ENCODE peak calls at places on chromosomes 4 and X, in eight cellular contexts. B is endothelial cell of umbilical vein, S is GM23338, J is IMR-90, O is mammary epithelial cell, K is MM.1S, W is OCI-LY7, L is H9. F is an unnamed sample. For H3K4me1, the result is how much of the 10 kb centered on the place peaks cover.

GRCh38 chrX:140190441-140191108 is 225.3 kb upstream of the CXorf66 start:
- DNase-seq in B (no peak), S (no peak), J (no peak), O (no peak), K (no peak), W (no peak), L (no peak), F (no peak)

GRCh38 chr4:142169216-142169615 is 532.8 kb downstream of the IL15 start:
- DNase-seq in B (no peak), S (no peak), J (no peak), O (no peak), K (no peak), W (no peak), L (no peak), F (no peak)

GRCh38 chrX:57070185-57070984 is 51.0 kb downstream of the SPIN2B start:
- DNase-seq in B (no peak), S (peak), J (no peak), O (no peak), K (no peak), W (no peak), L (peak), F (no peak)

GRCh38 chr4:99657801-99658200 is at the start of gene C4orf54:
- DNase-seq in B (no peak), S (no peak), J (no peak), O (peak), K (no peak), W (no peak), L (no peak), F (no peak)

GRCh38 chr4:88858752-88859151 is 161.1 kb upstream of the NAP1L5 start:
- DNase-seq in B (no peak), S (no peak), J (no peak), O (no peak), K (peak), W (peak), L (no peak), F (no peak)

GRCh38 chr4:124083706-124084105 is 628.8 kb downstream of the ANKRD50 start:
- DNase-seq in B (no peak), S (no peak), J (no peak), O (no peak), K (no peak), W (no peak), L (no peak), F (no peak)

GRCh38 chr4:1407657-1408333 is 1.6 kb upstream of the NKX1-1 start:
- DNase-seq in B (no peak), S (no peak), J (no peak), O (no peak), K (no peak), W (no peak), L (peak), F (no peak)

GRCh38 chr4:25376754-25377571 is at the start of gene ANAPC4:
- DNase-seq in B (peak), S (peak), J (peak), O (peak), K (peak), W (peak), L (peak), F (peak)

GRCh38 chr4:183828125-183828524 is 77.0 kb upstream of the STOX2 start:
- DNase-seq in B (no peak), S (no peak), J (no peak), O (peak), K (no peak), W (no peak), L (no peak), F (no peak)

GRCh38 chr4:1643971-1644735 is 40.0 kb downstream of the FAM53A start:
- DNase-seq in B (no peak), S (no peak), J (no peak), O (no peak), K (no peak), W (no peak), L (no peak), F (no peak)

GRCh38 chr4:1244081-1244977 is 4.6 kb downstream of the CTBP1 start:
- DNase-seq in B (no peak), S (no peak), J (no peak), O (no peak), K (no peak), W (no peak), L (no peak), F (no peak)

GRCh38 chr4:37765741-37766140 is 60.7 kb upstream of the PGM2 start:
- DNase-seq in B (no peak), S (no peak), J (no peak), O (no peak), K (no peak), W (no peak), L (no peak), F (no peak)

GRCh38 chr4:186952709-186953108 is 229.1 kb upstream of the FAT1 start:
- DNase-seq in B (no peak), S (no peak), J (no peak), O (no peak), K (no peak), W (no peak), L (no peak), F (no peak)

GRCh38 chr4:186946682-186947294 is 223.1 kb upstream of the FAT1 start:
- DNase-seq in B (no peak), S (peak), J (peak), O (no peak), K (no peak), W (peak), L (peak), F (no peak)

GRCh38 chr4:186949847-186950246 is 226.2 kb upstream of the FAT1 start:
- DNase-seq in B (no peak), S (no peak), J (no peak), O (no peak), K (no peak), W (no peak), L (no peak), F (no peak)

GRCh38 chr4:186946140-186946539 is 222.5 kb upstream of the FAT1 start:
- DNase-seq in B (no peak), S (no peak), J (no peak), O (no peak), K (no peak), W (no peak), L (no peak), F (no peak)

GRCh38 chr4:186948361-186949291 is 225.0 kb upstream of the FAT1 start:
- DNase-seq in B (no peak), S (peak), J (peak), O (no peak), K (no peak), W (peak), L (peak), F (no peak)
- TF ChIP-seq CTCF in B (no peak), S (peak), J (peak), O (peak), K (no peak), W (peak), L (peak), F (no peak)

DNA sequence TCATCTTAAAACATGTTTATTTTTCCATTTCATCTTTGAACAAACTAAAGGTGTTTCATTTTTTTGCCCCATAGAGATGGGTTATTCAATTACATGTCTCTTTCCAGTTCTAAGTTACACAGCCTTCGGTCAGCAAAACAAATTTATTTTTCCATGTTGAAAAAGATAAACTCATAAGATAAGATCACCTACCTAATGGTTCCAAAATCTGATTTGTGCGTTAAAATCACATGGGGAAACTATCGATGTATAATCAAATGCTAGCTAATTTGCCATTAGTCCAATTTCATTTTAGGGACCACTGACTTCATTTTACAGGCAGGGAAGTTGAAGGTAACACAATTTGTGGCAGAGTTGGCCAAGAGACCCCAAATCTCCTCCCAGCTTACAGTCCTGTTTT is 67.2 kb upstream of the ACSL1 start:
- DNase-seq in B (no peak), S (no peak), J (no peak), O (no peak), K (no peak), W (no peak), L (no peak), F (no peak)
- H3K4me1 ChIP-seq in B (under half), S (under half), J (under half), O (under half), K (under half), W (under half), L (under half), F (under half)

GRCh38 chr4:14176613-14177012 is 549.1 kb upstream of the BOD1L1 start:
- DNase-seq in B (no peak), S (no peak), J (peak), O (no peak), K (no peak), W (no peak), L (no peak), F (no peak)
- H3K4me2 ChIP-seq in B (no peak), S (no peak), J (no peak), O (no peak), K (peak), W (no peak), L (no peak), F (no peak)

GRCh38 chrX:16310326-16310725 is 143.0 kb downstream of the MAGEB17 start:
- DNase-seq in B (no peak), S (no peak), J (no peak), O (no peak), K (no peak), W (no peak), L (no peak), F (no peak)

GRCh38 chrX:16307950-16308349 is 140.7 kb downstream of the MAGEB17 start:
- DNase-seq in B (no peak), S (no peak), J (no peak), O (no peak), K (no peak), W (no peak), L (no peak), F (no peak)

GRCh38 chrX:16300831-16301230 is 133.6 kb downstream of the MAGEB17 start:
- DNase-seq in B (no peak), S (no peak), J (no peak), O (no peak), K (no peak), W (no peak), L (no peak), F (no peak)

DNA sequence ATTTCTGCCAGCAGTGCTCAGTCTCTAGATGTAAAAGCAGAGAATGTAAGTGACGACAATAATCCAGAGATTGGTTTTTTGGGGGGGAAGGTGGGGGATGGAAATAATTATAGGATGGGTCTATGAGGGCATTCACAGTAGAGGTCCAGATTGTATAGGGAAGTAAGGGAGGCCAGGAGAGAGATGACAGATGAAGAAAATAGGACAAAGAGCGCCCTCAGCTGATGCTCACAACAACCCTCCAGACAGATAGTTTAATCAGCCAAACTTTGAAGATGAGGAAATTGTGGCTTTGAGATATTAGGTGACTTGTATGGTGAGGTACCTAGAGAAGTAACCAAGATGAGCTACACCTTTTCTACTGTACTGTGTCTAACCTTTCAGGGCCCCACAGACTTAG is 137.9 kb downstream of the MAGEB17 start:
- DNase-seq in B (no peak), S (no peak), J (no peak), O (no peak), K (no peak), W (peak), L (no peak), F (no peak)
- TF ChIP-seq CTCF in B (no peak), S (no peak), J (no peak), O (no peak), K (no peak), W (peak), L (peak), F (no peak)

DNA sequence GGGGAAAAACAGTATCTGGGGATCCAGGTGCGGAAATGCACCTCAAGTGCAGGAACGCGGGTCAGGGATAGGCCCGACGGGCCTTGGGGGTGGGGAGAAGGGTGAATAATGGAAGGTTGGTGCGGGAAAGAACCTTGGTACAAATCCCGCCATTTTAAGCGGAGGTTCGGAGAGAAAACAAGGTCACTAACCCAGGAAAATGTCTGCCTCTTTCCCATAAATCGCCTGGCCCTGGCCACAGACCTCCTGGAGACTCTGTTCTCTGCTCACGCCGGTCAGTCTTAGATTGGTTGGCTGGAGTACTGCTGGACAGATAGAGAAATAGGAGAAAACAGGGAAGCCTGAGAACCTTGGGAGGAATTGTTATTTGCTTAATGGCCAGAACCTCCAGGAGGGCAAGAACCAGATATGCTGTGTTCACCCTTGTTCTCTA is 897 bp upstream of the FBXL5 start:
- DNase-seq in B (peak), S (peak), J (no peak), O (no peak), K (no peak), W (no peak), L (peak), F (no peak)
- H3K4me1 ChIP-seq in B (under half), S (under half), J (under half), O (under half), K (under half), W (under half), L (under half), F (under half)

GRCh38 chrX:123172874-123173273 is 11.2 kb upstream of the GRIA3 start:
- DNase-seq in B (no peak), S (no peak), J (no peak), O (no peak), K (no peak), W (no peak), L (no peak), F (no peak)

GRCh38 chrX:123169247-123169901 is 14.7 kb upstream of the GRIA3 start:
- DNase-seq in B (peak), S (no peak), J (no peak), O (peak), K (no peak), W (no peak), L (no peak), F (no peak)

GRCh38 chrX:123171781-123172180 is 12.3 kb upstream of the GRIA3 start:
- DNase-seq in B (peak), S (no peak), J (no peak), O (peak), K (no peak), W (no peak), L (no peak), F (no peak)

GRCh38 chrX:123175366-123176122 is 8.5 kb upstream of the GRIA3 start:
- DNase-seq in B (no peak), S (no peak), J (no peak), O (no peak), K (no peak), W (no peak), L (no peak), F (no peak)

DNA sequence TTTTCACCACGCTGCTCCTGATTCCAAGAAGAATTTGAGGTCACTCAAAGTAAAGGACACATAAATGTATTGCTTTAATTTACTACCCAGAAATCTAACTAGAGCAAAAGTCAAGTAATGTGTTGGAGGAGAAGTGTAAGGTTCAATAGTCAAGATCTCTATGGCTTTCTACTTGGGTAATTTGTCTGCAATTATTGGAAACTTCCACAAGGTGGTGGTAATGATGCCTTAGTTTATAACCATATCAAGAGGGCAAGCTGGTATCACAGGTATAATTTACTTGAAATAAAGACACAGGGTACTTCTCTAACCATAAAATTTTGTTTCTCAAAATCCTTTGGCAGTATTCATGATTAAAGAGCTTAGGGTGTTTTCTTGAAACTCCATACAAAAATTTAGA is 10.2 kb upstream of the GRIA3 start:
- DNase-seq in B (no peak), S (peak), J (no peak), O (no peak), K (peak), W (peak), L (no peak), F (no peak)
- H3K4me2 ChIP-seq in B (no peak), S (no peak), J (no peak), O (no peak), K (no peak), W (no peak), L (no peak), F (no peak)

F was measured in PC-9.